ENCODE peak calls at places on chromosome 10, in eight cellular contexts. J, Z, R, O, X, W, A and Q are unnamed samples.
A peak's percentile ranks its signal among the peaks of the same experiment; 100 is the strongest.

GRCh38 chr10:72407471-72407870 is 52.8 kb upstream of the DNAJB12 start:
- DNase-seq in W (no peak), Z (no peak), O (no peak), A (no peak), R (no peak), J (no peak), X (no peak), Q (no peak)

GRCh38 chr10:76296885-76297775 is 865.7 kb downstream of the LRMDA start:
- DNase-seq in R (no peak), A (no peak), W (no peak), J (peak; percentile 35), O (no peak), Z (no peak), X (no peak), Q (no peak)

GRCh38 chr10:124025638-124026336 is 67.6 kb downstream of the CHST15 start:
- DNase-seq in X (peak; percentile 31), W (peak; percentile 79), J (peak; percentile 29), O (no peak), R (no peak), Z (no peak), A (no peak), Q (no peak)

GRCh38 chr10:49448924-49449323 is 53.0 kb upstream of the DRGX start:
- DNase-seq in J (peak; percentile 5), O (no peak), A (no peak), X (no peak), R (no peak), Z (no peak), W (no peak), Q (no peak)

GRCh38 chr10:68073631-68074403 is 1.3 kb downstream of the HERC4 start:
- DNase-seq in Z (peak; percentile 46), R (peak; percentile 31), W (no peak), X (peak; percentile 61), A (no peak), J (peak; percentile 34), O (no peak), Q (no peak)

GRCh38 chr10:79273603-79274002 is 73.7 kb upstream of the PPIF start:
- DNase-seq in W (no peak), A (no peak), O (no peak), R (no peak), X (no peak), J (peak; percentile 34), Z (peak; percentile 21), Q (peak; percentile 55)

GRCh38 chr10:118957141-118957825 is 72.2 kb upstream of the NANOS1 start:
- DNase-seq in A (no peak), J (no peak), R (no peak), W (no peak), X (no peak), Z (no peak), O (no peak), Q (no peak)

GRCh38 chr10:108904163-108904878 is 1019.0 kb downstream of the XPNPEP1 start:
- DNase-seq in O (no peak), R (no peak), J (peak; percentile 36), X (no peak), A (no peak), W (no peak), Z (peak; percentile 14), Q (no peak)

GRCh38 chr10:6423004-6423403 is 157.1 kb downstream of the PRKCQ start:
- DNase-seq in A (no peak), X (no peak), O (no peak), R (peak; percentile 2), Z (no peak), W (no peak), J (no peak), Q (no peak)

GRCh38 chr10:117635851-117636250 is 93.3 kb downstream of the EMX2 start:
- DNase-seq in J (no peak), A (no peak), X (no peak), W (no peak), R (no peak), Z (no peak), O (no peak), Q (no peak)

GRCh38 chr10:3148041-3148440 is 24.5 kb downstream of the PITRM1 start:
- DNase-seq in O (no peak), X (no peak), A (no peak), R (no peak), Z (no peak), J (no peak), W (no peak), Q (no peak)

GRCh38 chr10:93461807-93462178 is 20.3 kb downstream of the MYOF start:
- DNase-seq in Z (no peak), W (no peak), A (no peak), R (peak; percentile 51), O (no peak), J (peak; percentile 65), X (peak; percentile 67), Q (no peak)

GRCh38 chr10:30366351-30366750 is 17.3 kb upstream of the MTPAP start:
- DNase-seq in O (no peak), J (no peak), R (no peak), X (no peak), A (no peak), Z (no peak), W (no peak), Q (no peak)

GRCh38 chr10:126508535-126509040 is 120.3 kb upstream of the ADAM12 start:
- DNase-seq in R (no peak), A (no peak), Z (no peak), O (no peak), X (no peak), J (no peak), W (no peak), Q (no peak)

GRCh38 chr10:60270426-60270825 is 119.2 kb downstream of the ANK3 start:
- DNase-seq in O (no peak), X (no peak), W (no peak), A (no peak), Z (no peak), R (peak; percentile 40), J (no peak), Q (no peak)

DNA sequence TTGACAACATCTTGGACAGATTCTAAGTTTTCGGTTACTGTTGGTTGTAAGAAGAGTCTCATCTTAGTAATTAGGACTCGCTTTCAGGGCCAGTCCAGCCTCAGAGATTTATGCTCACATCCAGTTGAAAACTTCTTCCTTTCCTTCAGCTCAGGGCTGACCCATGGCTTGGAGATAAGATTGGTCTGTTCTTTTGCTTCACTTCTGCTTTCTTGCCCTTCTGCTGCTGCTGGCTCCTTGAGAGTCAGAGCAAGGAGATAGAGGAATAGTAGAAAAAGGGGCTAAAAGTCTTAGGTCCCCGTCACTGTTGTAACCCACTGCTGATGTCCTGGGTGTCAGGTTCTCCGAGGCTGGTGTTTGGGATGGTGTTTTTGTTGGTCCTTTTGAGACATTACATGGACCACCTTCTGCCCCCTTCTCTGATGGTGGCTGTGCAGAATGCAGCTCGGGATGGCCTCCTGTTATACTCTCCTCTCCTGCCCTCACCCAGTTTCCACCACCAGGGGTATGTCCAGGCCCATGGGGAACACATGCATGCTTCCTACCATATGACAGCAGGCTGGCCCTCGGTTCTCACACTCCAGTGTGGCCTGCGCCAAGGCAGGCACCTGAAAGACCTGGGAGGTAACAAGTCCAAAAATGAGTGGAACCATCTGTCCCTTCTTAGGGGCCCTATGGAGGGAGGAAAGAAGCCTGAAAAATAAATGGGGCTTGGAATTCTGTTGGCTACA is 67.8 kb upstream of the PCBD1 start:
- DNase-seq in Z (peak; percentile 9), X (no peak), R (no peak), A (no peak), O (no peak), W (no peak), J (no peak), Q (no peak)
- TF ChIP-seq CTCF in Z (peak; percentile 16), X (no peak), R (no peak), A (no peak), O (no peak), W (no peak), J (no peak), Q (no peak)

GRCh38 chr10:70760271-70760787 is 24.8 kb downstream of the TBATA start:
- DNase-seq in A (no peak), X (no peak), J (no peak), Z (no peak), O (no peak), R (no peak), W (peak; percentile 50), Q (no peak)

GRCh38 chr10:70758757-70759514 is 26.2 kb downstream of the TBATA start:
- DNase-seq in Z (peak; percentile 80), A (no peak), R (peak; percentile 66), J (peak; percentile 85), W (peak; percentile 77), X (peak; percentile 52), O (peak; percentile 61), Q (peak; percentile 71)

GRCh38 chr10:70761031-70761601 is 24.1 kb downstream of the TBATA start:
- DNase-seq in Z (no peak), O (no peak), W (peak; percentile 54), J (no peak), X (no peak), R (no peak), A (no peak), Q (no peak)

GRCh38 chr10:70757856-70758255 is 27.3 kb downstream of the TBATA start:
- DNase-seq in W (no peak), Z (no peak), J (no peak), R (no peak), X (no peak), A (no peak), O (no peak), Q (no peak)

GRCh38 chr10:70759769-70760168 is 25.4 kb downstream of the TBATA start:
- DNase-seq in Z (peak; percentile 27), O (no peak), A (no peak), W (peak; percentile 40), X (no peak), R (no peak), J (no peak), Q (no peak)
- TF ChIP-seq CTCF in Z (no peak), O (no peak), A (no peak), W (no peak), X (no peak), R (no peak), J (no peak), Q (no peak)

DNA sequence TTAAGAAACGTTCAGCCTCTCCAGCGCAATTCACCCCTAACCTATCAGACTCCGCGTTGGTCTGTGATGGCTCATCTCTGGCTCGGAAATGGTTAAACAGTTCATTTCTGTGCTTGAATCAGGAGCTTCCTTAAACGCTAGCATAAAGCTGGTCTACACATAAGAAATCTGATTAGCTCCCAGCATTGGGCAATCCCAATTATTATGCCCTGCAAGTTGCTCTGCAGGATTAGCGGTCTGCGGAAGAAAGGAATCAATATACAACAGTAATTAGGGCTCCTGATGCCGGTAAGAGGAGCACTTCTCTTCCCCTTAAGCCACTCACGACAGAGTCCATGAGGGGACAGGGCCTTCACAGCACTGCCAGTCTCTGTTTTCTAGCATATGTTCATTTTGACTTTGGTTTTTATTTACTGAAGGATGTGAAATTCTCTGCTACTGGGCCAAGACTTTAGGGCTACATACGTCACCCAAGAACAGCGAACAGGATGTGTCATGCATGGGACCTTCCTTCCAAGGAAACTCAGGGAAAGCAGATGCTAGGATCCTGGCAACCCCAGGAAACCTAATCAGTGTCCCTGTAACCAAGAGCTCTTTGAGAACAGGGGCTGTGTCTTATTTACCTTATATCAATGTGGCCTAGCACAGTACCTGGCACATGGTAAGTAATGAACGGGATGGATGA is 324.4 kb downstream of the KCNMA1 start:
- DNase-seq in X (no peak), R (peak; percentile 35), O (no peak), Z (no peak), A (no peak), J (no peak), W (no peak), Q (no peak)
- TF ChIP-seq CTCF in X (no peak), R (no peak), O (no peak), Z (no peak), A (no peak), J (no peak), W (no peak), Q (no peak)

DNA sequence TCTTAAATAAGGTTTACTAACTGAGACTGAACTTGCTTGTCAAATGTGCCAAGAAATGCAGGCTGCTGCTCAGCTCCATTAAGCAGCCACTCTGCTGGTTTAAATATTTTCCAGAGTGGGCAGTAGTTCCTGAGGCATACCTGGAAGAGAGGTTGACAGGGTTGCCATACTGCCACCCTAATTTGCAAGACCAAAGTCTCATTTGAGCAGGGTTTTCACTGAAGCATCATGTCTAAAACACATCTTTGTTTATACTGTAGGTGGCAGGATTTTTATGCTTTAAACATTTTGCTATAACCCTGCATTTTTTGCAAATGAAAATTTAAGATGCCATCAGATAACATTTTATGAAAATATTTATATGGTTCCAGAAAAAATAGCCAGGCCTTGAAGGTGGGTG is 618.0 kb upstream of the LRRTM3 start:
- DNase-seq in X (no peak), A (no peak), R (no peak), W (no peak), O (no peak), J (no peak), Z (no peak), Q (no peak)
- TF ChIP-seq CTCF in X (no peak), A (no peak), R (no peak), W (no peak), O (no peak), J (no peak), Z (no peak), Q (no peak)